ENCODE peak calls at places on chromosomes 5 and 9, in six cellular contexts. One of them, this sample, is unnamed.

GRCh38 chr5:80125962-80126480 is 90.9 kb downstream of the THBS4 start:
- DNase-seq in heart left ventricle: no peak
- DNase-seq in NCI-H1092: no peak
- DNase-seq in LoVo: no peak
- DNase-seq in stimulated activated CD4-positive, alpha-beta T cell treated with anti-CD3 and anti-CD28 coated beads, Interleukin-12 subunit alpha, Interleukin-12 subunit beta, amount 100 ng/mL, for 24 hours: no peak
- DNase-seq in esophagus squamous epithelium: no peak
- DNase-seq in this sample: no peak

GRCh38 chr9:37986001-37986400 is 82.1 kb upstream of the SLC25A51 start:
- DNase-seq in LoVo: no peak
- DNase-seq in NCI-H1092: no peak
- DNase-seq in stimulated activated CD4-positive, alpha-beta T cell treated with anti-CD3 and anti-CD28 coated beads, Interleukin-12 subunit alpha, Interleukin-12 subunit beta, amount 100 ng/mL, for 24 hours: no peak
- DNase-seq in heart left ventricle: peak; percentile 5
- DNase-seq in esophagus squamous epithelium: no peak
- DNase-seq in this sample: no peak

GRCh38 chr5:41707853-41708603 is 162.2 kb downstream of the OXCT1 start:
- DNase-seq in NCI-H1092: no peak
- DNase-seq in esophagus squamous epithelium: no peak
- DNase-seq in heart left ventricle: no peak
- DNase-seq in stimulated activated CD4-positive, alpha-beta T cell treated with anti-CD3 and anti-CD28 coated beads, Interleukin-12 subunit alpha, Interleukin-12 subunit beta, amount 100 ng/mL, for 24 hours: no peak
- DNase-seq in LoVo: peak; percentile 23
- DNase-seq in this sample: no peak

GRCh38 chr5:52692039-52692438 is 95.7 kb upstream of the ITGA1 start:
- DNase-seq in LoVo: no peak
- DNase-seq in esophagus squamous epithelium: no peak
- DNase-seq in stimulated activated CD4-positive, alpha-beta T cell treated with anti-CD3 and anti-CD28 coated beads, Interleukin-12 subunit alpha, Interleukin-12 subunit beta, amount 100 ng/mL, for 24 hours: no peak
- DNase-seq in heart left ventricle: no peak
- DNase-seq in NCI-H1092: no peak
- DNase-seq in this sample: no peak

GRCh38 chr9:115396071-115396529 is 278.1 kb upstream of the TNC start:
- DNase-seq in stimulated activated CD4-positive, alpha-beta T cell treated with anti-CD3 and anti-CD28 coated beads, Interleukin-12 subunit alpha, Interleukin-12 subunit beta, amount 100 ng/mL, for 24 hours: no peak
- DNase-seq in esophagus squamous epithelium: no peak
- DNase-seq in LoVo: no peak
- DNase-seq in heart left ventricle: no peak
- DNase-seq in NCI-H1092: no peak
- DNase-seq in this sample: no peak

GRCh38 chr5:38291355-38291754 is 33.0 kb downstream of the EGFLAM start:
- DNase-seq in stimulated activated CD4-positive, alpha-beta T cell treated with anti-CD3 and anti-CD28 coated beads, Interleukin-12 subunit alpha, Interleukin-12 subunit beta, amount 100 ng/mL, for 24 hours: no peak
- DNase-seq in NCI-H1092: no peak
- DNase-seq in LoVo: no peak
- DNase-seq in heart left ventricle: no peak
- DNase-seq in esophagus squamous epithelium: no peak
- DNase-seq in this sample: no peak

GRCh38 chr9:8842402-8843193 is 1043.0 kb upstream of the DMAC1 start:
- DNase-seq in esophagus squamous epithelium: no peak
- DNase-seq in NCI-H1092: no peak
- DNase-seq in heart left ventricle: no peak
- DNase-seq in LoVo: no peak
- DNase-seq in stimulated activated CD4-positive, alpha-beta T cell treated with anti-CD3 and anti-CD28 coated beads, Interleukin-12 subunit alpha, Interleukin-12 subunit beta, amount 100 ng/mL, for 24 hours: no peak
- DNase-seq in this sample: no peak

GRCh38 chr5:170603101-170603500 is 99.3 kb downstream of the KCNIP1 start:
- DNase-seq in stimulated activated CD4-positive, alpha-beta T cell treated with anti-CD3 and anti-CD28 coated beads, Interleukin-12 subunit alpha, Interleukin-12 subunit beta, amount 100 ng/mL, for 24 hours: no peak
- DNase-seq in esophagus squamous epithelium: no peak
- DNase-seq in NCI-H1092: no peak
- DNase-seq in LoVo: no peak
- DNase-seq in heart left ventricle: no peak
- DNase-seq in this sample: no peak

GRCh38 chr9:9970514-9970913 is 642.3 kb downstream of the PTPRD start:
- DNase-seq in heart left ventricle: no peak
- DNase-seq in stimulated activated CD4-positive, alpha-beta T cell treated with anti-CD3 and anti-CD28 coated beads, Interleukin-12 subunit alpha, Interleukin-12 subunit beta, amount 100 ng/mL, for 24 hours: no peak
- DNase-seq in NCI-H1092: no peak
- DNase-seq in LoVo: no peak
- DNase-seq in esophagus squamous epithelium: no peak
- DNase-seq in this sample: no peak

GRCh38 chr5:80752427-80752826 is 97.6 kb upstream of the DHFR start:
- DNase-seq in LoVo: no peak
- DNase-seq in NCI-H1092: no peak
- DNase-seq in esophagus squamous epithelium: no peak
- DNase-seq in heart left ventricle: no peak
- DNase-seq in stimulated activated CD4-positive, alpha-beta T cell treated with anti-CD3 and anti-CD28 coated beads, Interleukin-12 subunit alpha, Interleukin-12 subunit beta, amount 100 ng/mL, for 24 hours: no peak
- DNase-seq in this sample: no peak

GRCh38 chr5:85049020-85049419 is 664.3 kb upstream of the EDIL3 start:
- DNase-seq in LoVo: no peak
- DNase-seq in stimulated activated CD4-positive, alpha-beta T cell treated with anti-CD3 and anti-CD28 coated beads, Interleukin-12 subunit alpha, Interleukin-12 subunit beta, amount 100 ng/mL, for 24 hours: no peak
- DNase-seq in NCI-H1092: no peak
- DNase-seq in heart left ventricle: no peak
- DNase-seq in esophagus squamous epithelium: no peak
- DNase-seq in this sample: no peak

GRCh38 chr9:18294229-18294628 is 179.7 kb upstream of the ADAMTSL1 start:
- DNase-seq in LoVo: no peak
- DNase-seq in esophagus squamous epithelium: no peak
- DNase-seq in heart left ventricle: no peak
- DNase-seq in stimulated activated CD4-positive, alpha-beta T cell treated with anti-CD3 and anti-CD28 coated beads, Interleukin-12 subunit alpha, Interleukin-12 subunit beta, amount 100 ng/mL, for 24 hours: no peak
- DNase-seq in NCI-H1092: no peak
- DNase-seq in this sample: no peak

GRCh38 chr9:135606885-135607259 is 32.5 kb downstream of the GLT6D1 start:
- DNase-seq in esophagus squamous epithelium: no peak
- DNase-seq in LoVo: no peak
- DNase-seq in NCI-H1092: no peak
- DNase-seq in heart left ventricle: no peak
- DNase-seq in stimulated activated CD4-positive, alpha-beta T cell treated with anti-CD3 and anti-CD28 coated beads, Interleukin-12 subunit alpha, Interleukin-12 subunit beta, amount 100 ng/mL, for 24 hours: no peak
- DNase-seq in this sample: no peak

GRCh38 chr9:5893591-5894236 is 3.0 kb downstream of the MLANA start:
- DNase-seq in NCI-H1092: no peak
- DNase-seq in esophagus squamous epithelium: no peak
- DNase-seq in stimulated activated CD4-positive, alpha-beta T cell treated with anti-CD3 and anti-CD28 coated beads, Interleukin-12 subunit alpha, Interleukin-12 subunit beta, amount 100 ng/mL, for 24 hours: no peak
- DNase-seq in LoVo: no peak
- DNase-seq in heart left ventricle: no peak
- DNase-seq in this sample: no peak

GRCh38 chr5:34548086-34548403 is 108.1 kb upstream of the RAI14 start:
- DNase-seq in esophagus squamous epithelium: no peak
- DNase-seq in NCI-H1092: no peak
- DNase-seq in heart left ventricle: no peak
- DNase-seq in stimulated activated CD4-positive, alpha-beta T cell treated with anti-CD3 and anti-CD28 coated beads, Interleukin-12 subunit alpha, Interleukin-12 subunit beta, amount 100 ng/mL, for 24 hours: no peak
- DNase-seq in LoVo: no peak
- DNase-seq in this sample: no peak

GRCh38 chr5:151230048-151230680 is 6.3 kb upstream of the CCDC69 start:
- DNase-seq in NCI-H1092: no peak
- DNase-seq in esophagus squamous epithelium: no peak
- DNase-seq in LoVo: no peak
- DNase-seq in heart left ventricle: no peak
- DNase-seq in stimulated activated CD4-positive, alpha-beta T cell treated with anti-CD3 and anti-CD28 coated beads, Interleukin-12 subunit alpha, Interleukin-12 subunit beta, amount 100 ng/mL, for 24 hours: no peak
- DNase-seq in this sample: no peak

GRCh38 chr5:144421411-144421810 is 250.7 kb downstream of the KCTD16 start:
- DNase-seq in stimulated activated CD4-positive, alpha-beta T cell treated with anti-CD3 and anti-CD28 coated beads, Interleukin-12 subunit alpha, Interleukin-12 subunit beta, amount 100 ng/mL, for 24 hours: no peak
- DNase-seq in heart left ventricle: no peak
- DNase-seq in esophagus squamous epithelium: no peak
- DNase-seq in LoVo: peak; percentile 26
- DNase-seq in NCI-H1092: no peak
- DNase-seq in this sample: no peak

GRCh38 chr9:24245988-24246387 is 299.7 kb downstream of the IZUMO3 start:
- DNase-seq in LoVo: peak; percentile 23
- DNase-seq in stimulated activated CD4-positive, alpha-beta T cell treated with anti-CD3 and anti-CD28 coated beads, Interleukin-12 subunit alpha, Interleukin-12 subunit beta, amount 100 ng/mL, for 24 hours: no peak
- DNase-seq in esophagus squamous epithelium: no peak
- DNase-seq in NCI-H1092: no peak
- DNase-seq in heart left ventricle: no peak
- DNase-seq in this sample: no peak

GRCh38 chr5:175365866-175366265 is 78.1 kb downstream of the DRD1 start:
- DNase-seq in esophagus squamous epithelium: no peak
- DNase-seq in LoVo: no peak
- DNase-seq in NCI-H1092: no peak
- DNase-seq in heart left ventricle: no peak
- DNase-seq in stimulated activated CD4-positive, alpha-beta T cell treated with anti-CD3 and anti-CD28 coated beads, Interleukin-12 subunit alpha, Interleukin-12 subunit beta, amount 100 ng/mL, for 24 hours: no peak
- DNase-seq in this sample: no peak

GRCh38 chr9:133953976-133954709 is 38.0 kb downstream of the VAV2 start:
- DNase-seq in stimulated activated CD4-positive, alpha-beta T cell treated with anti-CD3 and anti-CD28 coated beads, Interleukin-12 subunit alpha, Interleukin-12 subunit beta, amount 100 ng/mL, for 24 hours: no peak
- DNase-seq in heart left ventricle: peak; percentile 19
- DNase-seq in esophagus squamous epithelium: no peak
- DNase-seq in NCI-H1092: no peak
- DNase-seq in LoVo: no peak
- DNase-seq in this sample: no peak

GRCh38 chr9:127574089-127574921 is 37.8 kb upstream of the STXBP1 start:
- DNase-seq in LoVo: peak; percentile 78
- DNase-seq in heart left ventricle: no peak
- DNase-seq in esophagus squamous epithelium: no peak
- DNase-seq in stimulated activated CD4-positive, alpha-beta T cell treated with anti-CD3 and anti-CD28 coated beads, Interleukin-12 subunit alpha, Interleukin-12 subunit beta, amount 100 ng/mL, for 24 hours: peak; percentile 29
- DNase-seq in NCI-H1092: peak; percentile 93
- DNase-seq in this sample: no peak

GRCh38 chr5:108382784-108383358 is 973 bp upstream of the FBXL17 start:
- DNase-seq in heart left ventricle: no peak
- DNase-seq in esophagus squamous epithelium: no peak
- DNase-seq in stimulated activated CD4-positive, alpha-beta T cell treated with anti-CD3 and anti-CD28 coated beads, Interleukin-12 subunit alpha, Interleukin-12 subunit beta, amount 100 ng/mL, for 24 hours: no peak
- DNase-seq in NCI-H1092: no peak
- DNase-seq in LoVo: no peak
- DNase-seq in this sample: no peak

GRCh38 chr9:127873223-127873691 is 4.2 kb downstream of the AK1 start:
- DNase-seq in LoVo: no peak
- DNase-seq in heart left ventricle: no peak
- DNase-seq in esophagus squamous epithelium: no peak
- DNase-seq in stimulated activated CD4-positive, alpha-beta T cell treated with anti-CD3 and anti-CD28 coated beads, Interleukin-12 subunit alpha, Interleukin-12 subunit beta, amount 100 ng/mL, for 24 hours: no peak
- DNase-seq in NCI-H1092: no peak
- DNase-seq in this sample: no peak

GRCh38 chr9:124820606-124821246 is 32.5 kb upstream of the WDR38 start:
- DNase-seq in LoVo: no peak
- DNase-seq in NCI-H1092: no peak
- DNase-seq in esophagus squamous epithelium: no peak
- DNase-seq in heart left ventricle: no peak
- DNase-seq in stimulated activated CD4-positive, alpha-beta T cell treated with anti-CD3 and anti-CD28 coated beads, Interleukin-12 subunit alpha, Interleukin-12 subunit beta, amount 100 ng/mL, for 24 hours: no peak
- DNase-seq in this sample: no peak

GRCh38 chr5:149594206-149594895 is 13.1 kb downstream of the ARHGEF37 start:
- DNase-seq in NCI-H1092: no peak
- DNase-seq in heart left ventricle: no peak
- DNase-seq in esophagus squamous epithelium: no peak
- DNase-seq in LoVo: no peak
- DNase-seq in stimulated activated CD4-positive, alpha-beta T cell treated with anti-CD3 and anti-CD28 coated beads, Interleukin-12 subunit alpha, Interleukin-12 subunit beta, amount 100 ng/mL, for 24 hours: no peak
- DNase-seq in this sample: no peak

GRCh38 chr5:37575541-37576489 is 196.7 kb downstream of the WDR70 start:
- DNase-seq in NCI-H1092: no peak
- DNase-seq in stimulated activated CD4-positive, alpha-beta T cell treated with anti-CD3 and anti-CD28 coated beads, Interleukin-12 subunit alpha, Interleukin-12 subunit beta, amount 100 ng/mL, for 24 hours: no peak
- DNase-seq in heart left ventricle: no peak
- DNase-seq in esophagus squamous epithelium: no peak
- DNase-seq in LoVo: no peak
- DNase-seq in this sample: no peak

GRCh38 chr5:131640043-131640856 is 5.2 kb upstream of the RAPGEF6 start:
- DNase-seq in stimulated activated CD4-positive, alpha-beta T cell treated with anti-CD3 and anti-CD28 coated beads, Interleukin-12 subunit alpha, Interleukin-12 subunit beta, amount 100 ng/mL, for 24 hours: peak; percentile 26
- DNase-seq in NCI-H1092: no peak
- DNase-seq in heart left ventricle: no peak
- DNase-seq in LoVo: no peak
- DNase-seq in esophagus squamous epithelium: no peak
- DNase-seq in this sample: no peak

GRCh38 chr9:102551346-102551745 is 443.8 kb upstream of the CYLC2 start:
- DNase-seq in NCI-H1092: no peak
- DNase-seq in stimulated activated CD4-positive, alpha-beta T cell treated with anti-CD3 and anti-CD28 coated beads, Interleukin-12 subunit alpha, Interleukin-12 subunit beta, amount 100 ng/mL, for 24 hours: no peak
- DNase-seq in heart left ventricle: no peak
- DNase-seq in LoVo: no peak
- DNase-seq in esophagus squamous epithelium: no peak
- DNase-seq in this sample: no peak

GRCh38 chr5:33324667-33325307 is 116.0 kb upstream of the TARS1 start:
- DNase-seq in heart left ventricle: no peak
- DNase-seq in stimulated activated CD4-positive, alpha-beta T cell treated with anti-CD3 and anti-CD28 coated beads, Interleukin-12 subunit alpha, Interleukin-12 subunit beta, amount 100 ng/mL, for 24 hours: no peak
- DNase-seq in NCI-H1092: no peak
- DNase-seq in esophagus squamous epithelium: no peak
- DNase-seq in LoVo: no peak
- DNase-seq in this sample: no peak

GRCh38 chr9:27519466-27520465 is 4.3 kb upstream of the IFNK start:
- DNase-seq in heart left ventricle: no peak
- DNase-seq in esophagus squamous epithelium: no peak
- DNase-seq in stimulated activated CD4-positive, alpha-beta T cell treated with anti-CD3 and anti-CD28 coated beads, Interleukin-12 subunit alpha, Interleukin-12 subunit beta, amount 100 ng/mL, for 24 hours: no peak
- DNase-seq in NCI-H1092: no peak
- DNase-seq in LoVo: no peak
- DNase-seq in this sample: no peak

GRCh38 chr9:110128664-110129329 is 79.2 kb downstream of the C9orf152 start:
- DNase-seq in esophagus squamous epithelium: no peak
- DNase-seq in NCI-H1092: no peak
- DNase-seq in stimulated activated CD4-positive, alpha-beta T cell treated with anti-CD3 and anti-CD28 coated beads, Interleukin-12 subunit alpha, Interleukin-12 subunit beta, amount 100 ng/mL, for 24 hours: no peak
- DNase-seq in heart left ventricle: no peak
- DNase-seq in LoVo: no peak
- DNase-seq in this sample: no peak

This sample was measured in GM12891.